ENCODE peak calls at places on chromosomes 4 and X, in ten cellular contexts. J is cardiac muscle cell; D is DND-41; C is naive thymus-derived CD4-positive, alpha-beta T cell; U is CD8-positive, alpha-beta memory T cell; B is tibial nerve; V is lower lobe of right lung; L is aorta; M is left lung; N is A673. K is an unnamed sample.

GRCh38 chr4:38281416-38282071 is 321.3 kb downstream of the PTTG2 start:
- DNase-seq in U (no peak), B (no peak), V (no peak), D (no peak), C (no peak), L (no peak), N (no peak), J (peak; percentile 64), M (no peak), K (no peak)

GRCh38 chr4:6693274-6694176 is at the start of gene S100P:
- DNase-seq in L (no peak), M (no peak), N (no peak), B (no peak), V (no peak), C (no peak), D (no peak), J (peak; percentile 33), U (no peak), K (no peak)

GRCh38 chr4:90841676-90842075 is 714.5 kb downstream of the CCSER1 start:
- DNase-seq in L (no peak), D (no peak), M (no peak), N (no peak), C (no peak), B (no peak), J (peak; percentile 34), U (no peak), V (no peak), K (no peak)

GRCh38 chr4:186137193-186137792 is 32.8 kb downstream of the FAM149A start:
- DNase-seq in M (no peak), B (no peak), C (no peak), L (no peak), N (peak; percentile 38), J (peak; percentile 56), U (no peak), D (no peak), V (no peak), K (no peak)

GRCh38 chr4:114318309-114318708 is 280.3 kb upstream of the UGT8 start:
- DNase-seq in N (no peak), M (no peak), D (no peak), V (no peak), U (no peak), L (no peak), B (no peak), C (no peak), J (no peak), K (no peak)

GRCh38 chrX:20418809-20419208 is 152.1 kb upstream of the RPS6KA3 start:
- DNase-seq in L (no peak), N (no peak), J (no peak), M (no peak), D (peak; percentile 51), B (no peak), C (peak; percentile 8), V (no peak), U (no peak), K (no peak)

GRCh38 chr4:62543002-62543401 is 1342.9 kb downstream of the ADGRL3 start:
- DNase-seq in D (no peak), C (no peak), N (no peak), B (no peak), L (no peak), V (no peak), U (no peak), M (no peak), J (no peak), K (no peak)

GRCh38 chr4:122142687-122143086 is 9.4 kb upstream of the BLTP1 start:
- DNase-seq in D (no peak), V (no peak), C (no peak), L (no peak), N (no peak), B (no peak), J (no peak), M (no peak), U (no peak), K (no peak)

GRCh38 chrX:39174761-39175417 is 373.6 kb downstream of the MID1IP1 start:
- DNase-seq in C (peak; percentile 46), U (peak; percentile 45), L (peak; percentile 60), J (peak; percentile 34), D (peak; percentile 14), M (no peak), V (peak; percentile 43), B (no peak), N (no peak), K (no peak)

GRCh38 chr4:10275696-10276095 is 159.1 kb upstream of the WDR1 start:
- DNase-seq in U (no peak), J (no peak), C (no peak), D (no peak), B (no peak), V (no peak), L (no peak), M (no peak), N (no peak), K (no peak)

GRCh38 chr4:110602061-110602460 is 20.8 kb downstream of the PITX2 start:
- DNase-seq in N (no peak), C (no peak), L (no peak), J (no peak), U (no peak), M (no peak), D (no peak), V (no peak), B (no peak), K (no peak)

GRCh38 chr4:73068496-73069337 is 799 bp downstream of the COX18 start:
- DNase-seq in C (no peak), D (peak; percentile 25), B (no peak), N (peak; percentile 8), J (peak; percentile 44), V (no peak), M (no peak), U (peak; percentile 38), L (no peak), K (peak; percentile 54)

GRCh38 chr4:8132400-8132799 is 26.2 kb downstream of the ABLIM2 start:
- DNase-seq in U (no peak), L (no peak), B (no peak), V (no peak), M (peak; percentile 53), J (no peak), N (no peak), D (no peak), C (no peak), K (no peak)

GRCh38 chr4:2461246-2461960 is 7.5 kb upstream of the RNF4 start:
- DNase-seq in L (no peak), J (no peak), M (no peak), B (no peak), C (no peak), U (no peak), V (no peak), D (no peak), N (no peak), K (no peak)

GRCh38 chr4:54231419-54232150 is 2.5 kb downstream of the PDGFRA start:
- DNase-seq in U (no peak), B (peak; percentile 63), M (peak; percentile 79), J (peak; percentile 78), L (peak; percentile 89), C (no peak), V (no peak), D (no peak), N (no peak), K (peak; percentile 76)

GRCh38 chr4:54228064-54228527 is 997 bp upstream of the PDGFRA start:
- DNase-seq in C (no peak), J (peak; percentile 96), L (peak; percentile 84), V (peak; percentile 62), B (peak; percentile 82), U (no peak), M (peak; percentile 83), N (peak; percentile 37), D (no peak), K (peak; percentile 95)

GRCh38 chr4:54228563-54229501 is at the start of gene PDGFRA:
- DNase-seq in V (no peak), B (peak; percentile 85), N (no peak), L (peak; percentile 86), J (peak; percentile 99), M (no peak), D (no peak), C (no peak), U (no peak), K (peak; percentile 53)

GRCh38 chr4:54230479-54231418 is 1.7 kb downstream of the PDGFRA start:
- DNase-seq in B (peak; percentile 53), C (no peak), V (peak; percentile 45), M (peak; percentile 58), L (peak; percentile 70), J (peak; percentile 85), N (no peak), U (no peak), D (no peak), K (peak; percentile 79)

DNA sequence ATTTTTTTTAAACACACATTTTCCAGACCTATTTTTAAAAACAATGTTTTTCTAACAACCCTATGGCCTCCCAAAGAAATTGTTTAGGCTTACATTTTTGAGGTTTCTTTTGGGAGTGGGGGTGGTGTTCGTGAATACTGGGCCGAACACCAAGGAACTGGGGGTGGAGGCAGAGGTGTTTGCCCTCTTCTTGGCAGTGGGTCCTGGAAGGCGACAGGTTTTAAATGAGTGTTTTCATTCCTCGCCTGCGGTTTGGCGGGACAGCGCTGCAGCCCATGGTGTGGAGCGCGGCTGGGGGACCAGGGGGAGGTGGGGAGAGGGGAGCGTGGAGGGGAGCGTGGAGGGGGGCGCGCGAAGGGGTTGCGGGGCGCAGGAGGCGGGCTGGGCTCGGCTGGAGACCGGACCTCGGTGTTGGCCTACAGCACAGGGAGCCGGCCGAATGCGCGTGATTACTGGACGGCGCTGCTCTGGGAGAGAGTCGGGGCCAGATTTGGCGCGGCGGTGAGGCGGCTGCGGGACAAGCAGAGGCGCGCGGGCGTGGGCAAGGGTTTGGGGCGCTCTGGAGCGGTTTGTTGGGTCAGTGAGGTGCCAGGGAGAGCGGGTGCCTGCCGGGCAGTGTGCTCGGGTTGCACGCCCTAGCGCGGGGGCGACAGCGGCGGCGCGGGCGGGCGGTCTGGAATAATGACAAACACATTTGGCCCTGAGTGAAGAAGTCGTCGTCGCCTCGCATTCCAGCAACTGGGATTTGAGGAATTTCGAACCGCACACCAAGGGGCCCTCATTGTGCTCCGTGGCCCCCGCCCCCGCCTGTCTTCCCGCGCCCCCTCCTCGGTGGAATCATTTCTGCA is 762 bp downstream of the PDGFRA start:
- DNase-seq in L (peak; percentile 64), N (no peak), J (peak; percentile 59), M (peak; percentile 82), U (no peak), V (peak; percentile 46), B (no peak), C (no peak), D (no peak), K (peak; percentile 81)
- H3K4me3 ChIP-seq in L (peak overlapping the region; percentile 59), N (no peak overlapping the region), J (peak overlapping the region; percentile 64), M (peak overlapping the region; percentile 28), U (no peak overlapping the region), V (peak overlapping the region; percentile 59), B (peak overlapping the region; percentile 69), C (no peak overlapping the region), D (no peak overlapping the region), K (peak overlapping the region; percentile 84)

GRCh38 chr4:107991945-107992625 is 2.4 kb downstream of the HADH start:
- DNase-seq in M (no peak), L (no peak), J (peak; percentile 90), V (no peak), N (no peak), B (no peak), C (no peak), U (no peak), D (no peak), K (no peak)
- H3K4me1 ChIP-seq in M (peaks cover 57% of the 10 kb centered on the region), L (peaks cover 9% of the 10 kb centered on the region), J (peaks cover 34% of the 10 kb centered on the region), V (peaks cover 54% of the 10 kb centered on the region), N (peaks cover 29% of the 10 kb centered on the region), B (no peaks in the 10 kb centered on the region), C (peaks cover 37% of the 10 kb centered on the region), U (peaks cover 25% of the 10 kb centered on the region), D (peaks cover 56% of the 10 kb centered on the region), K (no peaks in the 10 kb centered on the region)

GRCh38 chrX:136781180-136781797 is 557 bp upstream of the ARHGEF6 start:
- DNase-seq in U (no peak), M (no peak), J (peak; percentile 26), N (no peak), L (no peak), D (peak; percentile 33), V (no peak), C (no peak), B (no peak), K (no peak)
- H3K4me3 ChIP-seq in U (peak overlapping the region; percentile 77), M (no peak overlapping the region), J (no peak overlapping the region), N (no peak overlapping the region), L (no peak overlapping the region), D (peak overlapping the region; percentile 41), V (peak overlapping the region; percentile 47), C (peak overlapping the region; percentile 77), B (peak overlapping the region; percentile 36), K (no peak overlapping the region)

GRCh38 chr4:1171306-1172227 is 816 bp downstream of the SPON2 start:
- DNase-seq in N (no peak), C (peak; percentile 59), V (no peak), D (no peak), M (peak; percentile 82), B (no peak), L (no peak), U (peak; percentile 64), J (peak; percentile 45), K (peak; percentile 82)
- H3K4me1 ChIP-seq in N (peaks cover 4% of the 10 kb centered on the region), C (peaks cover 3% of the 10 kb centered on the region), V (peaks cover 43% of the 10 kb centered on the region), D (peaks cover 22% of the 10 kb centered on the region), M (peaks cover 50% of the 10 kb centered on the region), B (no peaks in the 10 kb centered on the region), L (no peaks in the 10 kb centered on the region), U (peaks cover 25% of the 10 kb centered on the region), J (no peaks in the 10 kb centered on the region), K (no peaks in the 10 kb centered on the region)

K was measured in endodermal cell.